ENCODE peak calls at places on chromosomes 3 and 15, in seven cellular contexts. L, M, D, K, G, O and N are unnamed samples. For H3K27me3, the result is how much of the 10 kb centered on the place peaks cover.

GRCh38 chr3:134057006-134057832 is 27.5 kb upstream of the SLCO2A1 start:
- DNase-seq in L (no peak), M (no peak), D (no peak), K (peak), G (no peak), O (no peak), N (peak)

GRCh38 chr3:4656646-4657318 is 163.6 kb downstream of the ITPR1 start:
- DNase-seq in L (no peak), M (no peak), D (no peak), K (no peak), G (no peak), O (no peak), N (no peak)

GRCh38 chr15:101813803-101814534 is 2.0 kb downstream of the OR4F15 start:
- DNase-seq in L (no peak), M (no peak), D (peak), K (peak), G (no peak), O (no peak), N (peak)

GRCh38 chr15:39232512-39232911 is 348.4 kb upstream of the THBS1 start:
- DNase-seq in L (no peak), M (no peak), D (peak), K (peak), G (no peak), O (no peak), N (peak)

GRCh38 chr3:53425936-53426335 is 68.5 kb upstream of the CACNA1D start:
- DNase-seq in L (no peak), M (no peak), D (no peak), K (no peak), G (no peak), O (no peak), N (no peak)

GRCh38 chr3:184003187-184003967 is 14.3 kb downstream of the ABCC5 start:
- DNase-seq in L (no peak), M (no peak), D (peak), K (peak), G (no peak), O (no peak), N (no peak)

GRCh38 chr3:115072265-115073008 is 74.7 kb downstream of the ZBTB20 start:
- DNase-seq in L (no peak), M (no peak), D (peak), K (no peak), G (no peak), O (no peak), N (no peak)

GRCh38 chr15:35777016-35777415 is 231.1 kb upstream of the DPH6 start:
- DNase-seq in L (no peak), M (no peak), D (no peak), K (no peak), G (no peak), O (no peak), N (no peak)

GRCh38 chr3:48926425-48927392 is 8.1 kb downstream of the ARIH2 start:
- DNase-seq in L (no peak), M (no peak), D (no peak), K (peak), G (no peak), O (no peak), N (peak)

GRCh38 chr15:37794947-37795346 is 139.5 kb upstream of the TMCO5A start:
- DNase-seq in L (no peak), M (no peak), D (no peak), K (no peak), G (no peak), O (no peak), N (no peak)

GRCh38 chr15:71687902-71688508 is 122.3 kb upstream of the NR2E3 start:
- DNase-seq in L (no peak), M (no peak), D (peak), K (no peak), G (no peak), O (no peak), N (no peak)

GRCh38 chr3:176906046-176906905 is 291.0 kb downstream of the TBL1XR1 start:
- DNase-seq in L (peak), M (no peak), D (peak), K (peak), G (no peak), O (peak), N (peak)

GRCh38 chr3:59085976-59086375 is 36.2 kb upstream of the CFAP20DC start:
- DNase-seq in L (no peak), M (no peak), D (peak), K (no peak), G (no peak), O (no peak), N (no peak)

GRCh38 chr3:185175370-185175987 is 22.6 kb upstream of the C3orf70 start:
- DNase-seq in L (no peak), M (peak), D (no peak), K (peak), G (no peak), O (no peak), N (no peak)

GRCh38 chr3:105456017-105456416 is 89.3 kb downstream of the ALCAM start:
- DNase-seq in L (no peak), M (no peak), D (no peak), K (no peak), G (no peak), O (no peak), N (no peak)

GRCh38 chr3:32117324-32117723 is 10.9 kb downstream of the GPD1L start:
- DNase-seq in L (no peak), M (no peak), D (peak), K (no peak), G (no peak), O (no peak), N (no peak)

GRCh38 chr3:58084166-58084565 is 75.9 kb downstream of the FLNB start:
- DNase-seq in L (no peak), M (no peak), D (no peak), K (peak), G (no peak), O (no peak), N (no peak)

GRCh38 chr3:141237701-141238521 is 6.3 kb downstream of the PXYLP1 start:
- DNase-seq in L (no peak), M (peak), D (peak), K (no peak), G (no peak), O (peak), N (peak)

GRCh38 chr3:193488741-193489140 is 66.0 kb downstream of the ATP13A4 start:
- DNase-seq in L (no peak), M (no peak), D (no peak), K (no peak), G (no peak), O (no peak), N (no peak)

GRCh38 chr15:82709081-82709420 is 624 bp downstream of the AP3B2 start:
- DNase-seq in L (no peak), M (no peak), D (no peak), K (peak), G (no peak), O (no peak), N (no peak)

GRCh38 chr3:125032100-125032643 is 23.6 kb downstream of the HEG1 start:
- DNase-seq in L (no peak), M (peak), D (no peak), K (peak), G (no peak), O (no peak), N (peak)

GRCh38 chr3:24640330-24640877 is 145.8 kb upstream of the THRB start:
- DNase-seq in L (peak), M (no peak), D (peak), K (peak), G (no peak), O (peak), N (no peak)

GRCh38 chr3:30320392-30320791 is 286.0 kb upstream of the TGFBR2 start:
- DNase-seq in L (no peak), M (no peak), D (no peak), K (no peak), G (no peak), O (no peak), N (no peak)

GRCh38 chr3:14863324-14864100 is 44.8 kb downstream of the FGD5 start:
- DNase-seq in L (no peak), M (no peak), D (no peak), K (no peak), G (no peak), O (no peak), N (no peak)
- H3K27me3 ChIP-seq in L (under half), M (under half), D (under half), K (half or more), G (under half), O (under half), N (under half)

GRCh38 chr3:97821810-97822775 is at the start of gene CRYBG3:
- DNase-seq in L (peak), M (peak), D (peak), K (peak), G (peak), O (peak), N (peak)

GRCh38 chr3:97823081-97823480 is 1.3 kb downstream of the CRYBG3 start:
- DNase-seq in L (no peak), M (no peak), D (no peak), K (peak), G (no peak), O (no peak), N (no peak)

GRCh38 chr3:97821413-97821809 is 400 bp upstream of the CRYBG3 start:
- DNase-seq in L (no peak), M (peak), D (peak), K (peak), G (peak), O (peak), N (peak)

GRCh38 chr3:97823503-97824004 is 1.7 kb downstream of the CRYBG3 start:
- DNase-seq in L (no peak), M (peak), D (no peak), K (peak), G (no peak), O (no peak), N (no peak)

DNA sequence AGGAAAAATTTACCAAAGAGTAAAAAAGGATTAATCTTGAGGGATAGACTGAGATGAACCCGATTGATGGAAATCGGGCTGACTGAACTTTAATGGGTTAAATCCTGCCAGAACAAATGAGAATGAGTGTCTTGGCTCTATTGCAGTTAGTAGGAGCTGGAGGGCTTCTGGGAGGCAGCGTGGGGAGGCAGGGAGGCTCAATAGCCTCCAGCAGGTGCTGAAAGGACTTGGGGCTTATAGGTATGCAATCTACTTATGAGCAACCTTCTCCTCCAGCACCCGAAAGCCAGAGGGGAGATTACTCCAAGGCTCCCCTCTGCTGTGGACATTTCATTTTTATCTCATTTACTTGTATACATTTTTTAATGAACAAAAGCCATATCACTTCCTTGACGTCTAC is 1.0 kb upstream of the CRYBG3 start:
- DNase-seq in L (peak), M (no peak), D (no peak), K (no peak), G (no peak), O (no peak), N (no peak)
- H3K4me3 ChIP-seq in L (peak), M (peak), D (peak), K (no peak), G (peak), O (no peak), N (peak)

GRCh38 chr3:147414369-147415135 is 5.4 kb downstream of the ZIC1 start:
- DNase-seq in L (no peak), M (no peak), D (no peak), K (no peak), G (no peak), O (no peak), N (no peak)

GRCh38 chr3:147415819-147416218 is 6.7 kb downstream of the ZIC1 start:
- DNase-seq in L (no peak), M (no peak), D (no peak), K (no peak), G (no peak), O (no peak), N (no peak)

GRCh38 chr3:147412917-147413711 is 3.9 kb downstream of the ZIC1 start:
- DNase-seq in L (no peak), M (no peak), D (no peak), K (no peak), G (no peak), O (no peak), N (no peak)

GRCh38 chr3:147413712-147414325 is 4.7 kb downstream of the ZIC1 start:
- DNase-seq in L (no peak), M (no peak), D (no peak), K (no peak), G (no peak), O (no peak), N (no peak)

DNA sequence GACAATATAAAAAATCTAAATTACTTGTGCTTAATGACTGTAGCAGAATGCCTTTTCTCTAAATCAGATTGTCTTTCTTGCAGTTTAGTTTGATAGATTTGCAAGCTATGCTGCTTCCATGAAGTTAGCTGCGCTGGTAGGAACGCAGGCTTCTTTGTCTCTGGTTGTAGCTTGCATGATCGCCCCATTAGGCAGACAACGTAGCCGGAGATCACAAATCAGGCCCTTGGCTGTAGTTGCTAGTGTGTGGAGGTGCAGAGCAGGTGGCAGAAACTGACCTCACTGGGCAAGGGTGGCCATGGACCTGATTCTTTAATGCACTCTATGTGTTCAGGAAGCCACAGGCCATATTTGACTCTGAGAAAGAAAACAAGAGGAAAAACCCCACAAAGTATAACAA is 6.2 kb downstream of the ZIC1 start:
- DNase-seq in L (no peak), M (no peak), D (no peak), K (no peak), G (no peak), O (no peak), N (no peak)
- H3K27me3 ChIP-seq in L (under half), M (half or more), D (under half), K (half or more), G (under half), O (under half), N (under half)

DNA sequence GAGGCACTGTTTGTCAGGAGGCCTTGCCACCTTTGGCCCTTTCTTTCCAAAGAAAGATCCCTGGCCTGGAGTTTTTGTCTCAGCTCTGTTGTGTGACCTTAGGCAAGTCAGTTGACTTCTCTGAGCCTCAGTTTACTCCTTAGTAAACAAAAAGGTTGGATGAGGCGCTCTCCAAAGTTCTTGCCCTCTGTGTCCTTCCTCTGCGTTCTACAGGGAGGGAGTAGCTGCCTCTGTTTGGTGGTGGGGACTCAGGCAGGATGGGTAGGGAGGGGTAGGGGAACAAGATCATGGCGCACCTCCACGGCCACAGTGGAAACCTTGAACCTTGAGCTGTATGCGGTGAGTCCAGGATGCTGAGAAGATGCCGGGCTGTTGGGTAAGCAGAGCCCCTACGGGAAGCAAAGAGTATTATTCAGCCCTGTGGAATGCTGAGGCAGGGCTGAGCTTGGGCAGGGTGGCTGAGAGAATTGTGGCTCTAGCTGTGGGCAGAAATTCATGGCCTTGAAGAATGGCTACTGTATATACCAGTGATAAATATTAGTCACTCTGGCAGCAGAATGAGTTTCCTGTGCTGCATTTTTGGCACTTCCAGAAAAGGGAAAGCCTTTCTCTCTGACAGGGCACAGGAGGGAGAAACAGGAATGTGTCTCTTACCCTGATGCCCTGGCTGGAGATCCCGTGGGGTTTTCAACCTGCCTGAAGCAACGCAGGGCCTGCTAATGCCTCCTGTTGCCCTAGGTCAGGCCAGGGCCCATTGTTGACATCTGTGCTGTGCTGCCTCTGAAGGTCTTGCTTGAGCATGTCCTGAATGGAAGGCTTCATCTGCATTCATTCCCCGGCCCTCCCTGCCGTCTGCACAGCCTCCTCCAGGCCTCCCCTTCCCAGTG is 39.9 kb downstream of the SMAD3 start:
- DNase-seq in L (peak), M (peak), D (peak), K (peak), G (no peak), O (peak), N (peak)
- H3K4me3 ChIP-seq in L (no peak), M (no peak), D (no peak), K (no peak), G (no peak), O (no peak), N (no peak)

GRCh38 chr3:13876451-13876850 is 3.4 kb downstream of the WNT7A start:
- DNase-seq in L (no peak), M (no peak), D (no peak), K (no peak), G (no peak), O (no peak), N (no peak)
- H3K27me3 ChIP-seq in L (under half), M (under half), D (half or more), K (half or more), G (under half), O (under half), N (under half)

GRCh38 chr3:187072102-187072501 is 67.2 kb downstream of the RPL39L start:
- DNase-seq in L (no peak), M (no peak), D (no peak), K (no peak), G (no peak), O (no peak), N (no peak)
- H3K4me3 ChIP-seq in L (no peak), M (no peak), D (no peak), K (no peak), G (no peak), O (no peak), N (no peak)

DNA sequence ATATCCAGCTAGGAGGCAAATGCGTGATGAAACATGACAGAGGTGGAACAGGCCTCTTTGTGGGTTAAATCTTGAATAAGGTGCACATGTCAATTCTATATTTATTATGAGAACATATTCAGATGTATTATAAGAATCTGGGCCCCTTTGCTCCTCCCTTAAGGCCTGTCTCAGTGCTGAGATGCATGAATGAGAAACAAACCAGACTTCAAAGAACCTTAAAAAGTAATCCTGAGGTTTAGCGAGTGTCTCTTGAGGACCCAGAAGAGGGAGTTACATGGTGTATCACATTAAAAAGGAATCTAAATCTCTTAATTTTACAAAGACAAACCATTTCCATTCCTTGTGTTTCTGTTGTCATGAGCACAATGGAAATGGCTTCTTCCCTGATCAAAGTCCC is 170.9 kb upstream of the TBC1D5 start:
- DNase-seq in L (no peak), M (no peak), D (no peak), K (no peak), G (no peak), O (no peak), N (no peak)
- H3K27me3 ChIP-seq in L (under half), M (under half), D (under half), K (under half), G (under half), O (under half), N (under half)

GRCh38 chr3:143977326-143978262 is 6.0 kb downstream of the DIPK2A start:
- DNase-seq in L (no peak), M (no peak), D (no peak), K (no peak), G (no peak), O (no peak), N (no peak)
- H3K4me3 ChIP-seq in L (no peak), M (peak), D (no peak), K (no peak), G (no peak), O (no peak), N (peak)

DNA sequence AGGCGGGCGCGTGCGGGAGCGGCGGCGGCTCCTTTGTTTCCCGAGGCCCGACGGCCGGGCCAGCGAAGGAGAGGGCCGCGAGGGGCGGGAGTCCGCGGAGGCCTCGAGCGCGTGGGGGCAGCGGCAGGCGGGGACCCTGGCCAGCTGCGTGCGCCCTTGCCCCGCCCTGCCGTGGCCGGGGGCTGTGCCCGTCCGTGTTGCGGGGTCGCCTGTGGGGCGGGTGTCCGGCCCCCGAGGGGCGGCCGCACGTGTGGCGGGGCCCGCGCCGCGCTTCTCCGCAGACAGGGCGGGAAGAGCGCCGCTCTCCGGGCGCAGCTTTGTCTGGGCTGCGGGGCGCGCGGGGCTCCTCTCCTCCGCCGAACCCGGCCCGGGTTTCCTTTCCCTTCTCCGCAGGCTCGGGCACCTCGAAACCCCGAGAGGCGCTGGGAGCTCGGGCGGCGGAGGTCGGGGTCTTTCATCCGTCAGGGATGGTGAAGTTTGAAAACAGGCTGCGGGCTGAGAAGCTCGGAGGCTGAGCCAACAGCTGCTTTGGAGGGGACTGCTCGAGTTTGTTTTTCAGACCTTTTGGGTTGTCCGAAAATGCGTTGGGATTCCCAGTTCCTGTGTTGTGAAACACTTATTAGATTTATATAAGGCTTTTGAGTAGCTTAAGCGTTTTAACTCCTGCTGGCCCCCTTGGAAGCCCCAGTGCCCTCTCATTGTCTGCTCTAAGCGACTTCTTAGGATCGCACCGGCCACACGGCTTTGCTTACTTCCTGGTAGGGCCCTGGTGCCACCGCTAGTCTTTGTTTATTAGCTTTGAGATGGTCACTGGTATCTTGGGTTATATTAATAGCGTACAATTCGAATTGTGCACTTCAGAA is 817 bp downstream of the USP3 start:
- DNase-seq in L (peak), M (peak), D (peak), K (peak), G (peak), O (peak), N (peak)
- H3K27me3 ChIP-seq in L (under half), M (under half), D (under half), K (under half), G (under half), O (under half), N (under half)

GRCh38 chr15:78298983-78299301 is 467 bp downstream of the SKIC8 start:
- DNase-seq in L (no peak), M (no peak), D (peak), K (peak), G (no peak), O (no peak), N (peak)

GRCh38 chr15:78299302-78300102 is at the start of gene SKIC8:
- DNase-seq in L (peak), M (peak), D (peak), K (peak), G (peak), O (peak), N (peak)

GRCh38 chr15:78301813-78302212 is 2.4 kb upstream of the SKIC8 start:
- DNase-seq in L (no peak), M (no peak), D (peak), K (peak), G (no peak), O (no peak), N (no peak)

GRCh38 chr15:78302579-78302978 is 3.2 kb upstream of the SKIC8 start:
- DNase-seq in L (no peak), M (no peak), D (peak), K (peak), G (no peak), O (no peak), N (peak)

GRCh38 chr15:78301326-78301725 is 1.9 kb upstream of the SKIC8 start:
- DNase-seq in L (no peak), M (no peak), D (no peak), K (peak), G (no peak), O (no peak), N (no peak)
- H3K4me3 ChIP-seq in L (no peak), M (no peak), D (no peak), K (no peak), G (no peak), O (no peak), N (no peak)